ENCODE peak calls at places on chromosome X, in ten cellular contexts. One of them, this sample, is unnamed.

GRCh38 chrX:13498220-13498619 is 71.2 kb upstream of the EGFL6 start:
- DNase-seq in activated CD4-positive, alpha-beta T cell treated with anti-CD3 and anti-CD28 coated beads, Interleukin-2, amount 10 ng/mL, durations not matched to agents 7 days and 5 days: no peak
- DNase-seq in HepG2: no peak
- DNase-seq in stimulated activated naive B cell treated with anti-CD40 and anti-IgM and Interleukin-4, amounts not matched to agents 10 μg/mL and 1 μg/mL and 100 μg/mL, for 72 hours: no peak
- DNase-seq in cardiac fibroblast: no peak
- DNase-seq in H9: no peak
- DNase-seq in endothelial cell: no peak
- DNase-seq in HAP-1: no peak
- DNase-seq in glutamatergic neuron: no peak
- DNase-seq in H1: no peak
- DNase-seq in this sample: no peak

GRCh38 chrX:65536291-65536690 is 1.7 kb upstream of the LAS1L start:
- DNase-seq in stimulated activated naive B cell treated with anti-CD40 and anti-IgM and Interleukin-4, amounts not matched to agents 10 μg/mL and 1 μg/mL and 100 μg/mL, for 72 hours: no peak
- DNase-seq in endothelial cell: no peak
- DNase-seq in H9: no peak
- DNase-seq in activated CD4-positive, alpha-beta T cell treated with anti-CD3 and anti-CD28 coated beads, Interleukin-2, amount 10 ng/mL, durations not matched to agents 7 days and 5 days: no peak
- DNase-seq in HepG2: no peak
- DNase-seq in H1: no peak
- DNase-seq in HAP-1: no peak
- DNase-seq in glutamatergic neuron: no peak
- DNase-seq in cardiac fibroblast: no peak
- DNase-seq in this sample: no peak

GRCh38 chrX:14030248-14030592 is 528 bp upstream of the GEMIN8 start:
- DNase-seq in HAP-1: no peak
- DNase-seq in stimulated activated naive B cell treated with anti-CD40 and anti-IgM and Interleukin-4, amounts not matched to agents 10 μg/mL and 1 μg/mL and 100 μg/mL, for 72 hours: no peak
- DNase-seq in endothelial cell: no peak
- DNase-seq in HepG2: no peak
- DNase-seq in activated CD4-positive, alpha-beta T cell treated with anti-CD3 and anti-CD28 coated beads, Interleukin-2, amount 10 ng/mL, durations not matched to agents 7 days and 5 days: no peak
- DNase-seq in H9: no peak
- DNase-seq in H1: no peak
- DNase-seq in cardiac fibroblast: peak; percentile 64
- DNase-seq in glutamatergic neuron: no peak
- DNase-seq in this sample: no peak

GRCh38 chrX:72105436-72105835 is 26.3 kb downstream of the RTL5 start:
- DNase-seq in cardiac fibroblast: no peak
- DNase-seq in stimulated activated naive B cell treated with anti-CD40 and anti-IgM and Interleukin-4, amounts not matched to agents 10 μg/mL and 1 μg/mL and 100 μg/mL, for 72 hours: no peak
- DNase-seq in H9: no peak
- DNase-seq in H1: no peak
- DNase-seq in endothelial cell: no peak
- DNase-seq in HAP-1: no peak
- DNase-seq in HepG2: no peak
- DNase-seq in activated CD4-positive, alpha-beta T cell treated with anti-CD3 and anti-CD28 coated beads, Interleukin-2, amount 10 ng/mL, durations not matched to agents 7 days and 5 days: peak; percentile 73
- DNase-seq in glutamatergic neuron: no peak
- DNase-seq in this sample: no peak

GRCh38 chrX:34053931-34054330 is 78.2 kb downstream of the FAM47A start:
- DNase-seq in endothelial cell: no peak
- DNase-seq in stimulated activated naive B cell treated with anti-CD40 and anti-IgM and Interleukin-4, amounts not matched to agents 10 μg/mL and 1 μg/mL and 100 μg/mL, for 72 hours: no peak
- DNase-seq in glutamatergic neuron: no peak
- DNase-seq in cardiac fibroblast: no peak
- DNase-seq in H9: peak; percentile 25
- DNase-seq in activated CD4-positive, alpha-beta T cell treated with anti-CD3 and anti-CD28 coated beads, Interleukin-2, amount 10 ng/mL, durations not matched to agents 7 days and 5 days: no peak
- DNase-seq in H1: peak; percentile 39
- DNase-seq in HAP-1: no peak
- DNase-seq in HepG2: no peak
- DNase-seq in this sample: no peak

GRCh38 chrX:13940646-13941045 is 89.0 kb downstream of the GEMIN8 start:
- DNase-seq in HAP-1: no peak
- DNase-seq in glutamatergic neuron: no peak
- DNase-seq in H9: no peak
- DNase-seq in activated CD4-positive, alpha-beta T cell treated with anti-CD3 and anti-CD28 coated beads, Interleukin-2, amount 10 ng/mL, durations not matched to agents 7 days and 5 days: no peak
- DNase-seq in HepG2: no peak
- DNase-seq in H1: no peak
- DNase-seq in stimulated activated naive B cell treated with anti-CD40 and anti-IgM and Interleukin-4, amounts not matched to agents 10 μg/mL and 1 μg/mL and 100 μg/mL, for 72 hours: no peak
- DNase-seq in endothelial cell: no peak
- DNase-seq in cardiac fibroblast: no peak
- DNase-seq in this sample: no peak

GRCh38 chrX:22246620-22247019 is 26.1 kb upstream of the CBLL2 start:
- DNase-seq in H9: no peak
- DNase-seq in HAP-1: no peak
- DNase-seq in H1: no peak
- DNase-seq in endothelial cell: no peak
- DNase-seq in cardiac fibroblast: peak; percentile 33
- DNase-seq in glutamatergic neuron: no peak
- DNase-seq in stimulated activated naive B cell treated with anti-CD40 and anti-IgM and Interleukin-4, amounts not matched to agents 10 μg/mL and 1 μg/mL and 100 μg/mL, for 72 hours: no peak
- DNase-seq in activated CD4-positive, alpha-beta T cell treated with anti-CD3 and anti-CD28 coated beads, Interleukin-2, amount 10 ng/mL, durations not matched to agents 7 days and 5 days: no peak
- DNase-seq in HepG2: no peak
- DNase-seq in this sample: no peak

GRCh38 chrX:45788315-45788714 is 587.6 kb upstream of the DIPK2B start:
- DNase-seq in cardiac fibroblast: peak; percentile 87
- DNase-seq in HAP-1: no peak
- DNase-seq in glutamatergic neuron: no peak
- DNase-seq in H9: no peak
- DNase-seq in H1: no peak
- DNase-seq in HepG2: no peak
- DNase-seq in stimulated activated naive B cell treated with anti-CD40 and anti-IgM and Interleukin-4, amounts not matched to agents 10 μg/mL and 1 μg/mL and 100 μg/mL, for 72 hours: no peak
- DNase-seq in activated CD4-positive, alpha-beta T cell treated with anti-CD3 and anti-CD28 coated beads, Interleukin-2, amount 10 ng/mL, durations not matched to agents 7 days and 5 days: no peak
- DNase-seq in endothelial cell: no peak
- DNase-seq in this sample: no peak

GRCh38 chrX:130758072-130758471 is 144.9 kb downstream of the ENOX2 start:
- DNase-seq in cardiac fibroblast: no peak
- DNase-seq in HepG2: no peak
- DNase-seq in H9: no peak
- DNase-seq in glutamatergic neuron: no peak
- DNase-seq in stimulated activated naive B cell treated with anti-CD40 and anti-IgM and Interleukin-4, amounts not matched to agents 10 μg/mL and 1 μg/mL and 100 μg/mL, for 72 hours: no peak
- DNase-seq in endothelial cell: no peak
- DNase-seq in HAP-1: no peak
- DNase-seq in activated CD4-positive, alpha-beta T cell treated with anti-CD3 and anti-CD28 coated beads, Interleukin-2, amount 10 ng/mL, durations not matched to agents 7 days and 5 days: no peak
- DNase-seq in H1: no peak
- DNase-seq in this sample: no peak

This sample was measured in HuH-7.5.